ENCODE peak calls at places on chromosomes 16 and 17, in ten cellular contexts. Q, M, L, Y, E, K, W, H, C and B are unnamed samples. For H3K4me1 and H3K27me3, the result is how much of the 10 kb centered on the place peaks cover.

GRCh38 chr16:87560428-87561199 is 41.7 kb upstream of the JPH3 start:
- DNase-seq in Q (no peak), M (peak), L (peak), Y (no peak), E (no peak), K (peak), W (peak), H (peak), C (peak), B (peak)

GRCh38 chr17:75367312-75367711 is 38.2 kb downstream of the GRB2 start:
- DNase-seq in Q (no peak), M (no peak), L (no peak), Y (no peak), E (no peak), K (no peak), W (no peak), H (no peak), C (no peak), B (no peak)

GRCh38 chr16:53282975-53283946 is 151.0 kb upstream of the RBL2 start:
- DNase-seq in Q (no peak), M (no peak), L (peak), Y (peak), E (peak), K (peak), W (peak), H (no peak), C (no peak), B (peak)

GRCh38 chr16:12801511-12802042 is 2.1 kb downstream of the CPPED1 start:
- DNase-seq in Q (no peak), M (no peak), L (no peak), Y (no peak), E (no peak), K (no peak), W (no peak), H (no peak), C (no peak), B (no peak)

GRCh38 chr16:84836234-84836647 is 16.5 kb downstream of the CRISPLD2 start:
- DNase-seq in Q (peak), M (peak), L (no peak), Y (peak), E (peak), K (peak), W (no peak), H (peak), C (peak), B (no peak)

GRCh38 chr16:9225527-9226316 is 134.3 kb downstream of the HAPSTR1 start:
- DNase-seq in Q (no peak), M (no peak), L (no peak), Y (peak), E (peak), K (peak), W (peak), H (no peak), C (no peak), B (no peak)

GRCh38 chr17:17919169-17920107 is 52.8 kb downstream of the TOM1L2 start:
- DNase-seq in Q (peak), M (peak), L (peak), Y (peak), E (peak), K (peak), W (peak), H (peak), C (peak), B (peak)

GRCh38 chr17:5184284-5184683 is 7.4 kb downstream of the ZNF594 start:
- DNase-seq in Q (no peak), M (no peak), L (no peak), Y (no peak), E (no peak), K (no peak), W (no peak), H (no peak), C (no peak), B (no peak)

GRCh38 chr17:66952031-66952524 is 12.4 kb upstream of the CACNG4 start:
- DNase-seq in Q (no peak), M (no peak), L (no peak), Y (no peak), E (peak), K (peak), W (peak), H (no peak), C (no peak), B (no peak)

GRCh38 chr17:80899402-80900268 is 92.0 kb upstream of the CHMP6 start:
- DNase-seq in Q (no peak), M (no peak), L (no peak), Y (peak), E (peak), K (peak), W (peak), H (no peak), C (no peak), B (peak)

GRCh38 chr17:2688351-2689342 is 22.9 kb downstream of the CLUH start:
- DNase-seq in Q (no peak), M (peak), L (no peak), Y (peak), E (no peak), K (no peak), W (no peak), H (peak), C (no peak), B (no peak)

GRCh38 chr17:78746263-78746948 is 35.7 kb downstream of the CYTH1 start:
- DNase-seq in Q (no peak), M (no peak), L (no peak), Y (no peak), E (no peak), K (no peak), W (no peak), H (no peak), C (no peak), B (no peak)
- H3K4me1 ChIP-seq in Q (under half), M (half or more), L (under half), Y (under half), E (under half), K (under half), W (under half), H (half or more), C (under half), B (half or more)

DNA sequence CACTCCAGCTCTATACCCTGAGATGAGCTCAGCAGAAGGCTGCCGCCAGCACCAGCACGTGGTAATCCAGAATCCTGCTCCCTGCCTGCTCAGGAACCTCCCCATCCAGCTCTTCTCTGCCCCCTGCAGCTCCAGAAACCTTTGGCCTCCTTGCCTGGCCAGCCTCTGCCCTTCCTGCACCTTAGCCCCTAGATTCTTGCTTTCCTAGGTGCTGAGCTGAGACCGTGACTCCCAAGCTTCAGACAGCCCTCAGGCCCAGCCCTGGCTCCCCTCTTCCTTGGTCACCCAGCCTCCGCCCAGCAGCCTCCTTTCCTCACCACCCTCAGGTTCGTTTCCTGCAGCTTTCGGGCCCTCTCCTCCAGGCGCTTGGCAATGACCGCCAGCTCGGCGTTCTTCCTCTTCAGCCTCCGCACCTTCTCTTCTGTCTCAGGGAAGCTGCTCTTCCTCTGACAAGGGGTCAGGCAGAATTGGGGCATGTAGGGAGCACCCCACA is 2.6 kb downstream of the TSPOAP1 start:
- DNase-seq in Q (no peak), M (peak), L (no peak), Y (no peak), E (no peak), K (no peak), W (no peak), H (no peak), C (peak), B (peak)
- H3K27me3 ChIP-seq in Q (under half), M (under half), L (under half), Y (under half), E (under half), K (under half), W (under half), H (half or more), C (under half), B (under half)

DNA sequence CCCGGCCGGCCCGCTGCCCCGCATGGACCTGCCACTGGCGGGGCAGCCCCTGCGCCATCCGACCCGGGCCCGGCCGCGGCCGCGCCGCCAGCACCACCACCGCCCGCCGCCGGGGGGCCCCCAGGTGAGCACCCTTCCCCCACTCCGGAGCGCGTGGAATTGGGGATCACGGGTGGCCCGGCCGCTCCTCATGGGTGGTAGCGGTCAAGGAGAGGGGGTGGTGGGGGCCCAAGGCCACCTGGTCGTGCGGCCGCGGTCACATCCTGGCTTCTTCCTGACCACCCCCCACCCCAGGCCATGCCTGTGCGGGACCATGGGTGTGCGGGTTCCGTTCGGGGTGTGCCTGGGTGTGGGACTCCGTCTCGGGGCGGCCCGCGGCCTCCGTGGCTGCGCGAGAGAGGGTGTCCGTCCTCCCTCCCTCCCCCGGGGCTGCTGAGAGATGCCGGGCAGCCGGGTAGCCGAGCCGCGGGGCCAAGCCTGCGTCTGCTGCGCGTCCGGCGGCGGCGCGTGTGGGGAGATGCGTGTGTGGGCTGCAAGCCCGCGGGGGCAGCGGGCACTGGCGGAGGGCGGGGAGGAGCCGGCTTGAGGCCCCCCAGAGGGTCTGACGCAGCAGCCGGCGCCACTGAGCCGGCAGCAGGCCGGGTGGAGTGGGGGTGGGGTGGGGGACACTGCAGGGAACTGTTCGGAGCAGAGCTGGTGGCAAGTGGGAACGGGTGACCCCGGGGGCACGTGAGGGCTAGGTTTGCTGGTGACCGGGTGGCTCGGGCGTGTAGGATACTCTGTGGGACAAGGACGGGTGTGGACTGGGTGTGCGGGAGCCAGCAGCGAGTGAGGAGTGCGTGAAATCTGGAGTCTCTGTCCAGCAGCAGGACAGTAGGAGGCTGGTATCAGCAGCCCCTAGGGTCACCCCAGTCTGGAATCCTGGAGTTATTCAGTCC is 6.7 kb downstream of the ACD start:
- DNase-seq in Q (no peak), M (no peak), L (no peak), Y (peak), E (peak), K (peak), W (no peak), H (no peak), C (peak), B (no peak)
- H3K4me3 ChIP-seq in Q (no peak), M (peak), L (no peak), Y (peak), E (peak), K (peak), W (peak), H (peak), C (no peak), B (no peak)

DNA sequence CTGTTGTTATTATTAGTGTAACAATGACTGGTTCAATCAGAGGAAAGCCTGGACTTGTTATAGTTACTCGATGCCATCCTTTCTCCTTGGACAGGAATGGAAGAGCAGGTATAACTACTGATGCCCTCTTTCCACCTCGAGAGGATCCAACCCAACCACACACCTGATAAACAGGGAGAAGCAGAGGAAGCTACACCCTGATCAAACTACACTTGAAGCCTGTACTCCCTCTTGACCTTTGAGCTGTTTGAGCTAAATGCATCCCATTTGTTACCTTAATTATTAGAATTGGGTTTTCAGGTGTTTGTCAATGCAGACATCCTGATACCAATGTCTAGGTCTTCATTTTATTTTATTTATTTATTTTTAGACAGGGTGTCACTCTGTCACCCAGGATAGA is 23.7 kb upstream of the HLF start:
- DNase-seq in Q (no peak), M (no peak), L (no peak), Y (no peak), E (no peak), K (no peak), W (no peak), H (no peak), C (no peak), B (no peak)
- H3K4me1 ChIP-seq in Q (under half), M (under half), L (under half), Y (under half), E (under half), K (under half), W (under half), H (under half), C (under half), B (under half)

GRCh38 chr16:1908081-1908633 is 10.1 kb downstream of the HS3ST6 start:
- DNase-seq in Q (no peak), M (no peak), L (no peak), Y (no peak), E (peak), K (no peak), W (no peak), H (no peak), C (peak), B (no peak)
- H3K27me3 ChIP-seq in Q (half or more), M (under half), L (under half), Y (under half), E (under half), K (under half), W (under half), H (half or more), C (under half), B (under half)

DNA sequence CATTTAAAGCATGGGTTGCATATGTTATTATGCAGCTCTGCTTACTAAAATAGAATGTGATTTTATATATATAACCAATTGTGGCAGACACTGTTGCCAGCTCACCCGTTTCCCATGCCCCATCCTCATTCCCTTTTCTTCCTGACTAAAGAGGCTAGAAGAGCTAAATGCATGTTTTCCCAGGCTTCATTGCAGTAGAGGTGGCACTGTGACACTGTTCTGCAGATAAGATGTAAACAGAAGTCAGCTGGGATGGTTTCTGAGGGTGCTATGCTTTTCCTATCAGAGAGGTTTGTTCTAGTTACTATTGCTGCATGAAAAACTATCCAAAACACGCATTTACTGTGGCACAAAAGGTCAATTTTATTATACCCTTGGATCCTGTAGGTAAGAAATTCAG is 5.7 kb upstream of the TOB1 start:
- DNase-seq in Q (no peak), M (no peak), L (no peak), Y (no peak), E (no peak), K (no peak), W (no peak), H (no peak), C (no peak), B (no peak)
- H3K4me3 ChIP-seq in Q (no peak), M (no peak), L (no peak), Y (no peak), E (no peak), K (no peak), W (no peak), H (no peak), C (no peak), B (peak)

DNA sequence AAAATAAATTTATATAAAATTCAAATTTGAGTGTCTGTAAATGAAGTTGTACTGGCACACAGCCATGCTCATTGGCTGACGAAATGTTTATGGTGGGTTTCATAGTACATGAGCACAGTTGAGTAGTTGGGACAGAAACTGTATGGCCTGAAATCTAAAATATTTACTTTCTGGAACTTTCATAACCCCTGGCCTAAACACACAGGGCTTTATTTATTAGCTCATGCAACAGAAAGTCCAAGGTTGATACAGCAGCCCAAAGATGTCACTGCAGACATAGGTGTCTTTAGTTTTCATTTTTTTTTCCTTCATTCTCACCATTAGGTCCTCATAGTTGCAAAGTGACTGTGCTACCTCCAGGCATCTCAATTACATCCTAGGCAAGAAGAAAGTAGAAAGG is 355.2 kb downstream of the SLC39A11 start:
- DNase-seq in Q (no peak), M (no peak), L (no peak), Y (no peak), E (no peak), K (no peak), W (no peak), H (no peak), C (no peak), B (no peak)
- H3K4me1 ChIP-seq in Q (under half), M (under half), L (under half), Y (under half), E (under half), K (under half), W (under half), H (under half), C (under half), B (under half)

DNA sequence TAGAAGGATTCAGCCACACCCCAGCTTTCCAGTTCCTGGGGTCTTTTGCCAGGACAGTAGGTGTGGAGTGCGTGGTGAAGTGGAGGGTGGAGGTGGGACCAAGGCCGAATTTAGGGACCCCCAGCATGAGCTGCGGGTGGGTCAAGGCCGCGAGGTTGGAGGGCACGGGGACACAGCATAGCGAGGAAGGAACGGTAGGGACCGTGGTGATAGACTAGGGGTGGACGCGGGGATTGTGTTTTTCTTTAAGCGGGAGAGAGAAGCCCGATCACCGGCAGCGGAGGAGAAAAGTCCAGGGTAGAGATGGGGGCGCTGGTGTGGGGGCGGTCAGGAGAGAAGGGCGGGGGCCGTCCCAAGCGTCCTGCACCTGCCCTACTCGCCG is 261 bp upstream of the B4GALNT2 start:
- DNase-seq in Q (no peak), M (no peak), L (no peak), Y (no peak), E (no peak), K (no peak), W (no peak), H (no peak), C (no peak), B (no peak)
- H3K27me3 ChIP-seq in Q (half or more), M (half or more), L (under half), Y (half or more), E (half or more), K (under half), W (under half), H (half or more), C (under half), B (under half)

DNA sequence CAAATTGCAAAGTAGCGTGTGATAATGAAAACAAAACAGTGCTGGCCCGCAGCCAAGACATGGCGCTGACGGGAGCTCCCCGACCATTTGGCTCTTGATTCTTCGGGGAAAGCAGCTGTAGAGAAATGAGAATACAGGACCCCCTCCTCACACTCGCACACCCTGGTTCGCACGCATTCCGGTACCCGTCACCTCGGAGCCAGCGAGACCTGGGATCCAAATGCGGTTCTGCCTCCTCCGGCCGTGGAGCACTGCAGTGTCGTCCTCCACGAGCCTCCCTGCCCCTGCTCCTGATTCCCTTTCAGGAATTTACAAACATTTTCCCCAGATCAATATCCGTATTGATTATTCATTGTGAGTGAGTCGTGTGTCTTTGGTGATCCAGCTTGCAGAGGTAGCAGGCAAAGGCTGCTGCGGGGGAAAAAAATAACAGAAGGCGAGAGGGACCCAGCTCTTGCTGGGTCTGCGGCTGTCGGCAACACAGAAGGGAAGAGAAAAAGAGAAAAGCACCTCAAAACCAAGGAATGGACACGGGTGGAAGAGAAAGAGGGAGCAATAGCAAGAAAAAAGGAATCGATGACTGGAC is 184.1 kb upstream of the ZFHX3 start:
- DNase-seq in Q (no peak), M (no peak), L (no peak), Y (no peak), E (no peak), K (peak), W (no peak), H (no peak), C (no peak), B (no peak)
- H3K4me3 ChIP-seq in Q (no peak), M (peak), L (no peak), Y (no peak), E (no peak), K (peak), W (peak), H (peak), C (no peak), B (no peak)